ENCODE peak calls at places on chromosomes 13 and 19, in six cellular contexts. One of them, this sample, is unnamed.

GRCh38 chr13:45851171-45851889 is at the start of gene SIAH3:
- DNase-seq in GM04504: no peak
- DNase-seq in natural killer cell: no peak
- DNase-seq in C1 segment of cervical spinal cord: no peak
- DNase-seq in tibial artery: no peak
- DNase-seq in stimulated activated CD8-positive, alpha-beta memory T cell treated with anti-CD3 and anti-CD28 coated beads, Interleukin-15, amount 100 ng/mL, for 1 hour: no peak
- DNase-seq in this sample: no peak

GRCh38 chr19:48454150-48454730 is 1.1 kb upstream of the KCNJ14 start:
- DNase-seq in tibial artery: no peak
- DNase-seq in C1 segment of cervical spinal cord: no peak
- DNase-seq in natural killer cell: no peak
- DNase-seq in GM04504: no peak
- DNase-seq in stimulated activated CD8-positive, alpha-beta memory T cell treated with anti-CD3 and anti-CD28 coated beads, Interleukin-15, amount 100 ng/mL, for 1 hour: no peak
- DNase-seq in this sample: no peak

GRCh38 chr13:37597477-37597876 is 1.1 kb downstream of the POSTN start:
- DNase-seq in tibial artery: no peak
- DNase-seq in GM04504: no peak
- DNase-seq in natural killer cell: no peak
- DNase-seq in C1 segment of cervical spinal cord: no peak
- DNase-seq in stimulated activated CD8-positive, alpha-beta memory T cell treated with anti-CD3 and anti-CD28 coated beads, Interleukin-15, amount 100 ng/mL, for 1 hour: no peak
- DNase-seq in this sample: no peak

GRCh38 chr13:35163674-35164073 is 221.6 kb downstream of the NBEA start:
- DNase-seq in C1 segment of cervical spinal cord: no peak
- DNase-seq in GM04504: no peak
- DNase-seq in tibial artery: no peak
- DNase-seq in natural killer cell: no peak
- DNase-seq in stimulated activated CD8-positive, alpha-beta memory T cell treated with anti-CD3 and anti-CD28 coated beads, Interleukin-15, amount 100 ng/mL, for 1 hour: no peak
- DNase-seq in this sample: no peak

GRCh38 chr13:93235258-93236015 is 8.8 kb downstream of the GPC6 start:
- DNase-seq in natural killer cell: no peak
- DNase-seq in C1 segment of cervical spinal cord: no peak
- DNase-seq in GM04504: peak; percentile 75
- DNase-seq in tibial artery: peak; percentile 66
- DNase-seq in stimulated activated CD8-positive, alpha-beta memory T cell treated with anti-CD3 and anti-CD28 coated beads, Interleukin-15, amount 100 ng/mL, for 1 hour: no peak
- DNase-seq in this sample: no peak

GRCh38 chr13:95660981-95661581 is 15.9 kb upstream of the DNAJC3 start:
- DNase-seq in stimulated activated CD8-positive, alpha-beta memory T cell treated with anti-CD3 and anti-CD28 coated beads, Interleukin-15, amount 100 ng/mL, for 1 hour: no peak
- DNase-seq in tibial artery: no peak
- DNase-seq in natural killer cell: no peak
- DNase-seq in GM04504: peak; percentile 23
- DNase-seq in C1 segment of cervical spinal cord: no peak
- DNase-seq in this sample: no peak

GRCh38 chr19:38691938-38692457 is 44.5 kb downstream of the ACTN4 start:
- DNase-seq in stimulated activated CD8-positive, alpha-beta memory T cell treated with anti-CD3 and anti-CD28 coated beads, Interleukin-15, amount 100 ng/mL, for 1 hour: no peak
- DNase-seq in C1 segment of cervical spinal cord: no peak
- DNase-seq in natural killer cell: no peak
- DNase-seq in tibial artery: peak; percentile 81
- DNase-seq in GM04504: peak; percentile 96
- DNase-seq in this sample: no peak

GRCh38 chr13:20375871-20376270 is 143.8 kb upstream of the GJB6 start:
- DNase-seq in C1 segment of cervical spinal cord: no peak
- DNase-seq in stimulated activated CD8-positive, alpha-beta memory T cell treated with anti-CD3 and anti-CD28 coated beads, Interleukin-15, amount 100 ng/mL, for 1 hour: no peak
- DNase-seq in tibial artery: no peak
- DNase-seq in GM04504: no peak
- DNase-seq in natural killer cell: no peak
- DNase-seq in this sample: no peak

GRCh38 chr19:16442386-16443276 is 29.1 kb downstream of the EPS15L1 start:
- DNase-seq in tibial artery: no peak
- DNase-seq in natural killer cell: no peak
- DNase-seq in GM04504: no peak
- DNase-seq in C1 segment of cervical spinal cord: no peak
- DNase-seq in stimulated activated CD8-positive, alpha-beta memory T cell treated with anti-CD3 and anti-CD28 coated beads, Interleukin-15, amount 100 ng/mL, for 1 hour: no peak
- DNase-seq in this sample: no peak

GRCh38 chr19:35959968-35960320 is 23.8 kb downstream of the LRFN3 start:
- DNase-seq in stimulated activated CD8-positive, alpha-beta memory T cell treated with anti-CD3 and anti-CD28 coated beads, Interleukin-15, amount 100 ng/mL, for 1 hour: no peak
- DNase-seq in GM04504: no peak
- DNase-seq in natural killer cell: no peak
- DNase-seq in tibial artery: no peak
- DNase-seq in C1 segment of cervical spinal cord: no peak
- DNase-seq in this sample: no peak

GRCh38 chr19:3687774-3688706 is 12.2 kb downstream of the PIP5K1C start:
- DNase-seq in C1 segment of cervical spinal cord: no peak
- DNase-seq in stimulated activated CD8-positive, alpha-beta memory T cell treated with anti-CD3 and anti-CD28 coated beads, Interleukin-15, amount 100 ng/mL, for 1 hour: no peak
- DNase-seq in tibial artery: no peak
- DNase-seq in natural killer cell: no peak
- DNase-seq in GM04504: no peak
- DNase-seq in this sample: no peak

GRCh38 chr19:4519521-4520277 is 1.4 kb upstream of the PLIN4 start:
- DNase-seq in tibial artery: no peak
- DNase-seq in GM04504: no peak
- DNase-seq in C1 segment of cervical spinal cord: no peak
- DNase-seq in stimulated activated CD8-positive, alpha-beta memory T cell treated with anti-CD3 and anti-CD28 coated beads, Interleukin-15, amount 100 ng/mL, for 1 hour: no peak
- DNase-seq in natural killer cell: no peak
- DNase-seq in this sample: no peak

This sample was measured in sciatic nerve.